ENCODE peak calls at places on chromosomes 7 and 10, in seven cellular contexts. One of them, this sample, is unnamed.

GRCh38 chr10:101161494-101162299 is 30.6 kb downstream of the TLX1 start:
- DNase-seq in breast epithelium: peak; percentile 46
- DNase-seq in neuronal stem cell: peak; percentile 84
- DNase-seq in activated CD4-positive, alpha-beta T cell treated with anti-CD3 and anti-CD28 coated beads for 24 hours: peak; percentile 58
- DNase-seq in fibroblast of gingiva: peak; percentile 52
- DNase-seq in COR-L47: peak; percentile 27
- DNase-seq in activated B cell treated with CpG ODN at 0.5 μM for 24 hours: peak; percentile 47
- DNase-seq in this sample: peak; percentile 78

GRCh38 chr7:64098-64521 is 128.3 kb upstream of the FAM20C start:
- DNase-seq in breast epithelium: no peak
- DNase-seq in neuronal stem cell: peak; percentile 33
- DNase-seq in activated CD4-positive, alpha-beta T cell treated with anti-CD3 and anti-CD28 coated beads for 24 hours: no peak
- DNase-seq in fibroblast of gingiva: peak; percentile 62
- DNase-seq in COR-L47: peak; percentile 54
- DNase-seq in activated B cell treated with CpG ODN at 0.5 μM for 24 hours: no peak
- DNase-seq in this sample: peak; percentile 40

GRCh38 chr7:46549892-46550639 is 629.0 kb upstream of the IGFBP3 start:
- DNase-seq in breast epithelium: no peak
- DNase-seq in neuronal stem cell: no peak
- DNase-seq in activated CD4-positive, alpha-beta T cell treated with anti-CD3 and anti-CD28 coated beads for 24 hours: no peak
- DNase-seq in fibroblast of gingiva: no peak
- DNase-seq in COR-L47: no peak
- DNase-seq in activated B cell treated with CpG ODN at 0.5 μM for 24 hours: no peak
- DNase-seq in this sample: no peak

GRCh38 chr7:142771353-142771723 is 568 bp downstream of the PRSS2 start:
- DNase-seq in breast epithelium: no peak
- DNase-seq in neuronal stem cell: no peak
- DNase-seq in activated CD4-positive, alpha-beta T cell treated with anti-CD3 and anti-CD28 coated beads for 24 hours: no peak
- DNase-seq in fibroblast of gingiva: no peak
- DNase-seq in COR-L47: peak; percentile 93
- DNase-seq in activated B cell treated with CpG ODN at 0.5 μM for 24 hours: no peak
- DNase-seq in this sample: no peak

GRCh38 chr7:67344481-67345193 is 348.0 kb downstream of the TYW1 start:
- DNase-seq in breast epithelium: no peak
- DNase-seq in neuronal stem cell: no peak
- DNase-seq in activated CD4-positive, alpha-beta T cell treated with anti-CD3 and anti-CD28 coated beads for 24 hours: no peak
- DNase-seq in fibroblast of gingiva: no peak
- DNase-seq in COR-L47: no peak
- DNase-seq in activated B cell treated with CpG ODN at 0.5 μM for 24 hours: no peak
- DNase-seq in this sample: no peak

GRCh38 chr10:43855667-43856210 is 207.1 kb upstream of the ZNF32 start:
- DNase-seq in breast epithelium: no peak
- DNase-seq in neuronal stem cell: no peak
- DNase-seq in activated CD4-positive, alpha-beta T cell treated with anti-CD3 and anti-CD28 coated beads for 24 hours: no peak
- DNase-seq in fibroblast of gingiva: no peak
- DNase-seq in COR-L47: no peak
- DNase-seq in activated B cell treated with CpG ODN at 0.5 μM for 24 hours: no peak
- DNase-seq in this sample: no peak

GRCh38 chr10:28790146-28790545 is 112.8 kb downstream of the BAMBI start:
- DNase-seq in breast epithelium: no peak
- DNase-seq in neuronal stem cell: no peak
- DNase-seq in activated CD4-positive, alpha-beta T cell treated with anti-CD3 and anti-CD28 coated beads for 24 hours: no peak
- DNase-seq in fibroblast of gingiva: no peak
- DNase-seq in COR-L47: no peak
- DNase-seq in activated B cell treated with CpG ODN at 0.5 μM for 24 hours: no peak
- DNase-seq in this sample: no peak

GRCh38 chr7:25638042-25638441 is 409.8 kb upstream of the NPVF start:
- DNase-seq in breast epithelium: no peak
- DNase-seq in neuronal stem cell: no peak
- DNase-seq in activated CD4-positive, alpha-beta T cell treated with anti-CD3 and anti-CD28 coated beads for 24 hours: no peak
- DNase-seq in fibroblast of gingiva: no peak
- DNase-seq in COR-L47: no peak
- DNase-seq in activated B cell treated with CpG ODN at 0.5 μM for 24 hours: no peak
- DNase-seq in this sample: no peak

GRCh38 chr7:84261509-84261908 is 66.9 kb upstream of the SEMA3A start:
- DNase-seq in breast epithelium: no peak
- DNase-seq in neuronal stem cell: no peak
- DNase-seq in activated CD4-positive, alpha-beta T cell treated with anti-CD3 and anti-CD28 coated beads for 24 hours: no peak
- DNase-seq in fibroblast of gingiva: no peak
- DNase-seq in COR-L47: no peak
- DNase-seq in activated B cell treated with CpG ODN at 0.5 μM for 24 hours: no peak
- DNase-seq in this sample: no peak

GRCh38 chr7:76048668-76048988 is 722 bp downstream of the MDH2 start:
- DNase-seq in breast epithelium: no peak
- DNase-seq in neuronal stem cell: no peak
- DNase-seq in activated CD4-positive, alpha-beta T cell treated with anti-CD3 and anti-CD28 coated beads for 24 hours: no peak
- DNase-seq in fibroblast of gingiva: no peak
- DNase-seq in COR-L47: no peak
- DNase-seq in activated B cell treated with CpG ODN at 0.5 μM for 24 hours: no peak
- DNase-seq in this sample: no peak

GRCh38 chr7:36232971-36233550 is 80.0 kb downstream of the EEPD1 start:
- DNase-seq in breast epithelium: no peak
- DNase-seq in neuronal stem cell: no peak
- DNase-seq in activated CD4-positive, alpha-beta T cell treated with anti-CD3 and anti-CD28 coated beads for 24 hours: no peak
- DNase-seq in fibroblast of gingiva: no peak
- DNase-seq in COR-L47: no peak
- DNase-seq in activated B cell treated with CpG ODN at 0.5 μM for 24 hours: no peak
- DNase-seq in this sample: no peak

GRCh38 chr10:124497196-124497990 is 35.8 kb downstream of the LHPP start:
- DNase-seq in breast epithelium: no peak
- DNase-seq in neuronal stem cell: no peak
- DNase-seq in activated CD4-positive, alpha-beta T cell treated with anti-CD3 and anti-CD28 coated beads for 24 hours: no peak
- DNase-seq in fibroblast of gingiva: no peak
- DNase-seq in COR-L47: no peak
- DNase-seq in activated B cell treated with CpG ODN at 0.5 μM for 24 hours: no peak
- DNase-seq in this sample: no peak

GRCh38 chr7:22357311-22358175 is 589 bp upstream of the RAPGEF5 start:
- DNase-seq in breast epithelium: no peak
- DNase-seq in neuronal stem cell: peak; percentile 35
- DNase-seq in activated CD4-positive, alpha-beta T cell treated with anti-CD3 and anti-CD28 coated beads for 24 hours: no peak
- DNase-seq in fibroblast of gingiva: no peak
- DNase-seq in COR-L47: peak; percentile 10
- DNase-seq in activated B cell treated with CpG ODN at 0.5 μM for 24 hours: no peak
- DNase-seq in this sample: peak; percentile 3

GRCh38 chr7:11228515-11228914 is 254.8 kb downstream of the PHF14 start:
- DNase-seq in breast epithelium: no peak
- DNase-seq in neuronal stem cell: no peak
- DNase-seq in activated CD4-positive, alpha-beta T cell treated with anti-CD3 and anti-CD28 coated beads for 24 hours: no peak
- DNase-seq in fibroblast of gingiva: peak; percentile 77
- DNase-seq in COR-L47: peak; percentile 10
- DNase-seq in activated B cell treated with CpG ODN at 0.5 μM for 24 hours: no peak
- DNase-seq in this sample: no peak

GRCh38 chr10:58240531-58240930 is 27.2 kb downstream of the IPMK start:
- DNase-seq in breast epithelium: no peak
- DNase-seq in neuronal stem cell: no peak
- DNase-seq in activated CD4-positive, alpha-beta T cell treated with anti-CD3 and anti-CD28 coated beads for 24 hours: no peak
- DNase-seq in fibroblast of gingiva: no peak
- DNase-seq in COR-L47: no peak
- DNase-seq in activated B cell treated with CpG ODN at 0.5 μM for 24 hours: no peak
- DNase-seq in this sample: no peak

GRCh38 chr10:71074176-71074755 is 138.1 kb upstream of the UNC5B start:
- DNase-seq in breast epithelium: no peak
- DNase-seq in neuronal stem cell: no peak
- DNase-seq in activated CD4-positive, alpha-beta T cell treated with anti-CD3 and anti-CD28 coated beads for 24 hours: no peak
- DNase-seq in fibroblast of gingiva: no peak
- DNase-seq in COR-L47: no peak
- DNase-seq in activated B cell treated with CpG ODN at 0.5 μM for 24 hours: no peak
- DNase-seq in this sample: no peak

GRCh38 chr7:97731736-97732370 is at the start of gene TAC1:
- DNase-seq in breast epithelium: no peak
- DNase-seq in neuronal stem cell: peak; percentile 43
- DNase-seq in activated CD4-positive, alpha-beta T cell treated with anti-CD3 and anti-CD28 coated beads for 24 hours: no peak
- DNase-seq in fibroblast of gingiva: peak; percentile 1
- DNase-seq in COR-L47: no peak
- DNase-seq in activated B cell treated with CpG ODN at 0.5 μM for 24 hours: no peak
- DNase-seq in this sample: no peak

This sample was measured in NCI-H460.